ENCODE peak calls at places on chromosomes 12 and 14, in ten cellular contexts. M is breast epithelium; C is psoas muscle; G is ecto neural progenitor cell; Y is CD8-positive, alpha-beta memory T cell; P is CD4-positive, alpha-beta memory T cell; D is naive thymus-derived CD4-positive, alpha-beta T cell; I is LHCN-M2; T is AG08396; S is transverse colon. H is an unnamed sample.

GRCh38 chr12:31206038-31206670 is 119.8 kb downstream of the SINHCAF start:
- DNase-seq in G (no peak), P (no peak), T (peak; percentile 29), I (peak; percentile 64), C (no peak), Y (no peak), M (no peak), D (no peak), S (no peak), H (no peak)

GRCh38 chr12:49288922-49289555 is 5.9 kb upstream of the PRPH start:
- DNase-seq in G (no peak), S (no peak), P (no peak), T (no peak), Y (no peak), C (no peak), D (no peak), I (no peak), M (no peak), H (no peak)

GRCh38 chr12:115037830-115038229 is 353.9 kb upstream of the TBX3 start:
- DNase-seq in I (no peak), S (no peak), G (no peak), M (no peak), Y (no peak), P (no peak), C (no peak), D (no peak), T (peak; percentile 12), H (no peak)

GRCh38 chr14:92942576-92942975 is 19.6 kb downstream of the CHGA start:
- DNase-seq in G (no peak), M (no peak), D (no peak), I (no peak), P (no peak), Y (no peak), S (no peak), C (no peak), T (no peak), H (peak; percentile 8)

GRCh38 chr14:45757655-45758054 is 504.7 kb upstream of the MIS18BP1 start:
- DNase-seq in Y (no peak), C (no peak), G (no peak), M (no peak), P (no peak), S (no peak), T (no peak), I (peak; percentile 1), D (no peak), H (no peak)

GRCh38 chr12:22121224-22121623 is 75.2 kb downstream of the CMAS start:
- DNase-seq in Y (no peak), S (peak; percentile 14), G (peak; percentile 53), M (no peak), T (no peak), P (peak; percentile 21), C (no peak), I (no peak), D (peak; percentile 7), H (no peak)

GRCh38 chr12:50751921-50752721 is 11.8 kb upstream of the ATF1 start:
- DNase-seq in P (no peak), C (no peak), S (no peak), M (no peak), D (no peak), Y (no peak), T (peak; percentile 18), G (no peak), I (no peak), H (no peak)

GRCh38 chr12:95815635-95816212 is 25.2 kb upstream of the NTN4 start:
- DNase-seq in M (no peak), T (no peak), D (no peak), Y (no peak), C (no peak), G (no peak), S (no peak), P (peak; percentile 22), I (peak; percentile 47), H (no peak)

GRCh38 chr12:49365542-49365941 is 1.7 kb upstream of the SPATS2 start:
- DNase-seq in T (no peak), G (no peak), C (no peak), Y (no peak), S (no peak), P (no peak), M (no peak), I (peak; percentile 76), D (no peak), H (no peak)

GRCh38 chr14:56294125-56294524 is 175.9 kb downstream of the PELI2 start:
- DNase-seq in D (no peak), C (no peak), I (peak; percentile 2), G (no peak), T (no peak), S (no peak), M (no peak), Y (no peak), P (no peak), H (no peak)

GRCh38 chr14:104213301-104214034 is 75.1 kb downstream of the KIF26A start:
- DNase-seq in M (no peak), P (no peak), Y (no peak), I (no peak), T (no peak), C (no peak), S (no peak), G (no peak), D (no peak), H (peak; percentile 22)

GRCh38 chr12:92505373-92506340 is 197.1 kb upstream of the PLEKHG7 start:
- DNase-seq in T (no peak), M (no peak), G (peak; percentile 61), Y (peak; percentile 1), D (peak; percentile 66), I (peak; percentile 92), P (peak; percentile 60), S (peak; percentile 69), C (peak; percentile 47), H (peak; percentile 76)

GRCh38 chr12:24931666-24932405 is 17.1 kb downstream of the BCAT1 start:
- DNase-seq in S (no peak), P (no peak), M (no peak), I (no peak), C (no peak), T (no peak), G (no peak), D (no peak), Y (no peak), H (peak; percentile 45)

GRCh38 chr12:29103539-29103974 is 45.5 kb upstream of the FAR2 start:
- DNase-seq in D (peak; percentile 79), Y (peak; percentile 16), C (no peak), M (no peak), I (no peak), P (peak; percentile 83), T (no peak), G (no peak), S (peak; percentile 11), H (no peak)

GRCh38 chr14:30349515-30349914 is 209.4 kb upstream of the G2E3 start:
- DNase-seq in P (no peak), I (no peak), C (no peak), G (no peak), M (no peak), T (no peak), D (no peak), S (no peak), Y (no peak), H (no peak)

GRCh38 chr12:92408072-92408900 is 262.6 kb upstream of the BTG1 start:
- DNase-seq in D (no peak), S (peak; percentile 56), P (peak; percentile 45), Y (no peak), T (peak; percentile 10), I (peak; percentile 62), C (no peak), G (no peak), M (no peak), H (peak; percentile 37)

GRCh38 chr12:6735448-6736191 is 11.8 kb downstream of the COPS7A start:
- DNase-seq in P (peak; percentile 32), M (peak; percentile 70), I (peak; percentile 77), G (peak; percentile 74), T (peak; percentile 68), Y (peak; percentile 6), C (peak; percentile 61), D (peak; percentile 28), S (peak; percentile 69), H (peak; percentile 85)

GRCh38 chr12:122207391-122207790 is 3.9 kb downstream of the B3GNT4 start:
- DNase-seq in T (no peak), Y (no peak), D (no peak), S (no peak), I (no peak), M (no peak), P (no peak), G (no peak), C (no peak), H (no peak)

GRCh38 chr14:104350463-104351185 is 212.2 kb downstream of the KIF26A start:
- DNase-seq in D (no peak), C (no peak), G (peak; percentile 42), Y (no peak), M (peak; percentile 39), T (no peak), S (no peak), P (no peak), I (no peak), H (peak; percentile 40)

GRCh38 chr14:100880271-100881101 is 23.0 kb downstream of the RTL1 start:
- DNase-seq in G (no peak), T (no peak), P (no peak), C (no peak), S (no peak), I (no peak), Y (no peak), D (no peak), M (no peak), H (peak; percentile 30)

GRCh38 chr12:95693689-95694088 is 96.9 kb downstream of the NTN4 start:
- DNase-seq in D (no peak), I (no peak), T (no peak), C (no peak), M (no peak), P (no peak), G (no peak), S (no peak), Y (no peak), H (no peak)

GRCh38 chr14:56659964-56660551 is 80.5 kb downstream of the TMEM260 start:
- DNase-seq in D (peak; percentile 6), M (no peak), G (no peak), T (peak; percentile 56), C (no peak), S (no peak), P (peak; percentile 3), I (peak; percentile 45), Y (no peak), H (no peak)

GRCh38 chr14:98229676-98230366 is 1042.2 kb downstream of the BCL11B start:
- DNase-seq in C (no peak), I (no peak), P (peak; percentile 35), Y (no peak), G (no peak), T (no peak), M (no peak), S (no peak), D (peak; percentile 77), H (no peak)

GRCh38 chr14:105899071-105899641 is 372.8 kb downstream of the TMEM121 start:
- DNase-seq in Y (no peak), C (peak; percentile 9), S (no peak), G (no peak), M (no peak), I (no peak), T (no peak), P (no peak), D (no peak), H (no peak)

GRCh38 chr14:103086771-103087342 is 2.8 kb downstream of the LBHD2 start:
- DNase-seq in T (no peak), S (no peak), M (no peak), G (no peak), P (no peak), C (no peak), Y (no peak), I (no peak), D (no peak), H (peak; percentile 28)

GRCh38 chr14:57085801-57086200 is 182.9 kb downstream of the EXOC5 start:
- DNase-seq in D (no peak), P (no peak), Y (no peak), G (no peak), M (no peak), C (no peak), T (no peak), I (no peak), S (no peak), H (no peak)